ENCODE peak calls at places on chromosomes 1 and 21, in seven cellular contexts. C is H4; G is activated T-cell treated with anti-CD3 and anti-CD28 coated beads, Interleukin-2, amount 50 U/mL, for 72 hours; P is NCI-H345; V is endothelial cell; E is cardiac fibroblast; I is HuH-7. O is an unnamed sample.
A peak's percentile ranks its signal among the peaks of the same experiment; 100 is the strongest.

GRCh38 chr1:95733031-95733430 is 499.0 kb downstream of the RWDD3 start:
- DNase-seq in E (no peak), P (no peak), V (no peak), C (no peak), G (no peak), I (no peak), O (no peak)

GRCh38 chr1:34800214-34800613 is 7.4 kb downstream of the GJA4 start:
- DNase-seq in C (no peak), G (peak; percentile 44), I (no peak), V (no peak), E (peak; percentile 56), P (no peak), O (no peak)

GRCh38 chr1:206883160-206883559 is 14.1 kb upstream of the IL24 start:
- DNase-seq in V (no peak), I (no peak), P (no peak), E (no peak), G (no peak), C (no peak), O (no peak)

GRCh38 chr1:192530254-192530653 is 45.3 kb upstream of the RGS1 start:
- DNase-seq in C (no peak), G (no peak), I (no peak), P (no peak), V (no peak), E (peak; percentile 61), O (peak; percentile 18)

GRCh38 chr21:39047046-39047445 is 136.2 kb downstream of the PSMG1 start:
- DNase-seq in E (no peak), V (no peak), P (no peak), C (no peak), G (no peak), I (no peak), O (no peak)

GRCh38 chr1:41580520-41581172 is 96.2 kb upstream of the EDN2 start:
- DNase-seq in G (no peak), E (no peak), V (no peak), I (no peak), C (no peak), P (no peak), O (no peak)

GRCh38 chr1:174266991-174267612 is 107.8 kb downstream of the RABGAP1L start:
- DNase-seq in C (no peak), G (no peak), I (no peak), E (no peak), V (no peak), P (no peak), O (no peak)

GRCh38 chr1:168138134-168138533 is 1.4 kb upstream of the GPR161 start:
- DNase-seq in P (no peak), E (peak; percentile 24), I (no peak), G (no peak), C (no peak), V (no peak), O (no peak)

GRCh38 chr1:53330819-53331218 is 2.9 kb upstream of the LRP8 start:
- DNase-seq in V (no peak), I (no peak), E (no peak), P (no peak), C (peak; percentile 50), G (no peak), O (no peak)

GRCh38 chr1:96703186-96703585 is 18.4 kb upstream of the PTBP2 start:
- DNase-seq in G (no peak), V (no peak), C (no peak), I (no peak), E (peak; percentile 66), P (no peak), O (no peak)

GRCh38 chr1:207745839-207746767 is 5.8 kb upstream of the CD46 start:
- DNase-seq in E (no peak), I (no peak), V (no peak), G (no peak), C (no peak), P (no peak), O (no peak)

GRCh38 chr21:32073190-32073589 is 200.4 kb downstream of the HUNK start:
- DNase-seq in I (no peak), P (no peak), V (no peak), C (no peak), G (no peak), E (no peak), O (no peak)

GRCh38 chr1:116911166-116911553 is 1.4 kb downstream of the PTGFRN start:
- DNase-seq in G (no peak), I (no peak), V (no peak), C (no peak), P (no peak), E (no peak), O (no peak)

GRCh38 chr1:40385437-40386310 is 12.1 kb downstream of the SMAP2 start:
- DNase-seq in E (peak; percentile 35), V (no peak), C (no peak), P (no peak), I (no peak), G (peak; percentile 75), O (peak; percentile 60)

GRCh38 chr1:64948905-64949833 is 17.2 kb downstream of the JAK1 start:
- DNase-seq in I (no peak), V (no peak), G (peak; percentile 78), P (no peak), E (peak; percentile 47), C (no peak), O (no peak)

GRCh38 chr1:41954533-41954944 is 35.8 kb upstream of the HIVEP3 start:
- DNase-seq in P (no peak), C (peak; percentile 83), G (no peak), V (no peak), E (peak; percentile 87), I (no peak), O (no peak)

GRCh38 chr1:151944110-151944858 is 35.0 kb upstream of the THEM4 start:
- DNase-seq in V (no peak), P (no peak), C (peak; percentile 13), E (no peak), I (no peak), G (no peak), O (no peak)

GRCh38 chr1:203673550-203674411 is 47.1 kb downstream of the ATP2B4 start:
- DNase-seq in C (peak; percentile 95), I (no peak), E (peak; percentile 96), V (peak; percentile 58), P (no peak), G (peak; percentile 81), O (peak; percentile 53)

GRCh38 chr1:24562625-24563024 is 6.7 kb downstream of the NCMAP start:
- DNase-seq in P (peak; percentile 56), G (no peak), I (no peak), V (no peak), C (no peak), E (no peak), O (no peak)